ENCODE peak calls at places on chromosome 18, in seven cellular contexts. A is GM12878, P is H1, H is HepG2, V is K562, Q is HCT116, Z is SK-N-SH. I is an unnamed sample.

GRCh38 chr18:51337406-51337805 is 139.9 kb upstream of the MEX3C start:
- DNase-seq in A (no peak), P (no peak), H (no peak), V (no peak), Q (no peak), Z (no peak), I (no peak)

GRCh38 chr18:7038330-7038846 is 79.2 kb downstream of the LAMA1 start:
- DNase-seq in A (no peak), P (peak), H (peak), V (peak), Q (no peak), Z (peak), I (no peak)

GRCh38 chr18:66235206-66235605 is 368.7 kb downstream of the CDH19 start:
- DNase-seq in A (no peak), P (no peak), H (no peak), V (no peak), Q (no peak), Z (no peak), I (peak)

GRCh38 chr18:76518073-76518472 is 23.0 kb upstream of the ZNF516 start:
- DNase-seq in A (no peak), P (no peak), H (no peak), V (no peak), Q (no peak), Z (no peak), I (no peak)

GRCh38 chr18:28831908-28832307 is 655.0 kb upstream of the CDH2 start:
- DNase-seq in A (no peak), P (no peak), H (no peak), V (no peak), Q (no peak), Z (no peak), I (no peak)

GRCh38 chr18:54392621-54393023 is 34.9 kb downstream of the C18orf54 start:
- DNase-seq in A (no peak), P (no peak), H (peak), V (peak), Q (peak), Z (peak), I (peak)

GRCh38 chr18:837922-838321 is 25.9 kb upstream of the YES1 start:
- DNase-seq in A (no peak), P (no peak), H (no peak), V (no peak), Q (no peak), Z (no peak), I (no peak)

GRCh38 chr18:64330161-64330560 is 181.3 kb upstream of the LINC00305 start:
- DNase-seq in A (no peak), P (no peak), H (no peak), V (no peak), Q (no peak), Z (no peak), I (peak)

GRCh38 chr18:31454066-31454708 is 6.6 kb downstream of the DSG3 start:
- DNase-seq in A (no peak), P (no peak), H (peak), V (no peak), Q (peak), Z (no peak), I (no peak)

GRCh38 chr18:13406049-13406615 is 187.6 kb downstream of the LDLRAD4 start:
- DNase-seq in A (no peak), P (no peak), H (no peak), V (no peak), Q (no peak), Z (no peak), I (no peak)
- TF ChIP-seq JUND in A (no peak), P (no peak), H (no peak), V (no peak), Q (no peak), Z (no peak), I (no peak)

DNA sequence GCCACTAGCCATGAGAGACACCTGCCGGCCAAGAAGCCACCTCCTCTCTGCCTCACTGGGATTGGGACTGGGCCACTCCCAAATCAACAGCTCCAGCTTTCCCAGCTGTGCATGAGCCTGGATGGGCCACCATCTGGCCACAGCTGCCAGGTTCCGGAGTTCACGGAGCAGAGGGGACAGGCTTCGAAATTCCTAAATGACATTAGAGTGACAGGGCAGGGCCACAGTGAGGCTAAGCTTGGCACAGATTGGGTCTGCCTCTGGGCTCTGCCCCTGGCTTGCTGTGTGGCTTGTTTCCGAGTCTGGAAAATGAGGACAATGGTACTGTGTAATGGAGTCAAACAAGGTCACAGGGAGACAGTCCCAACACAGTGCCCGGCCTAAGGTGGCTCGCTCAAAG is 6.5 kb downstream of the DIPK1C start:
- DNase-seq in A (no peak), P (no peak), H (no peak), V (no peak), Q (no peak), Z (no peak), I (no peak)
- TF ChIP-seq JUND in A (no peak), P (no peak), H (no peak), V (no peak), Q (no peak), Z (no peak), I (no peak)

GRCh38 chr18:34001376-34001775 is 223.3 kb downstream of the NOL4 start:
- DNase-seq in A (no peak), P (no peak), H (no peak), V (no peak), Q (no peak), Z (no peak), I (no peak)
- TF ChIP-seq JUND in A (no peak), P (no peak), H (no peak), V (no peak), Q (no peak), Z (no peak), I (no peak)

GRCh38 chr18:69383191-69383590 is 17.5 kb upstream of the DOK6 start:
- DNase-seq in A (no peak), P (no peak), H (no peak), V (no peak), Q (no peak), Z (no peak), I (no peak)

GRCh38 chr18:69388222-69388621 is 12.5 kb upstream of the DOK6 start:
- DNase-seq in A (no peak), P (no peak), H (no peak), V (no peak), Q (no peak), Z (no peak), I (no peak)

DNA sequence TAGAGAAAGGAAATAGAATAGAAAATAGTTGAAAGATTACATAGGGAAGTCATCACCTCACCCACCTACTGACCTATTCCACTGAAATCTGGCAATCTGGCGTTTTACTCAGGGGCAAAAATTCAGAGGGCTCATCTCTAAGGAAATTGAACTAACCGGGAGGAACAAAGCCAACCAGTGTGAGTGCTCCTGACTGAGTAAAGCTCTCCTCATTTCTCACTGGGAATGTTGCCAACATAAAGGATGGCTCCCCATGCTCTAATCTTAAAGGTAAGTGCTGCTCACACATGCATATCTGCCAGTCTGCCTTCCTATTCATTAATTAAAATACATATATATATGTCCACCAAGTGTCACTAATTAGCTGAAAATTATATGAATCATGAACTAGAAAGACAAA is 13.5 kb upstream of the DOK6 start:
- DNase-seq in A (no peak), P (no peak), H (no peak), V (no peak), Q (no peak), Z (no peak), I (no peak)
- TF ChIP-seq JUND in A (no peak), P (no peak), H (no peak), V (no peak), Q (no peak), Z (no peak), I (no peak)

GRCh38 chr18:26772691-26773090 is 92.8 kb downstream of the AQP4 start:
- DNase-seq in A (no peak), P (no peak), H (no peak), V (no peak), Q (no peak), Z (peak), I (no peak)

GRCh38 chr18:26771524-26771923 is 94.0 kb downstream of the AQP4 start:
- DNase-seq in A (no peak), P (no peak), H (peak), V (no peak), Q (no peak), Z (no peak), I (peak)

GRCh38 chr18:26778054-26778393 is 87.5 kb downstream of the AQP4 start:
- DNase-seq in A (no peak), P (no peak), H (no peak), V (no peak), Q (no peak), Z (no peak), I (no peak)

GRCh38 chr18:26780520-26781325 is 84.8 kb downstream of the AQP4 start:
- DNase-seq in A (no peak), P (no peak), H (no peak), V (no peak), Q (no peak), Z (no peak), I (no peak)

DNA sequence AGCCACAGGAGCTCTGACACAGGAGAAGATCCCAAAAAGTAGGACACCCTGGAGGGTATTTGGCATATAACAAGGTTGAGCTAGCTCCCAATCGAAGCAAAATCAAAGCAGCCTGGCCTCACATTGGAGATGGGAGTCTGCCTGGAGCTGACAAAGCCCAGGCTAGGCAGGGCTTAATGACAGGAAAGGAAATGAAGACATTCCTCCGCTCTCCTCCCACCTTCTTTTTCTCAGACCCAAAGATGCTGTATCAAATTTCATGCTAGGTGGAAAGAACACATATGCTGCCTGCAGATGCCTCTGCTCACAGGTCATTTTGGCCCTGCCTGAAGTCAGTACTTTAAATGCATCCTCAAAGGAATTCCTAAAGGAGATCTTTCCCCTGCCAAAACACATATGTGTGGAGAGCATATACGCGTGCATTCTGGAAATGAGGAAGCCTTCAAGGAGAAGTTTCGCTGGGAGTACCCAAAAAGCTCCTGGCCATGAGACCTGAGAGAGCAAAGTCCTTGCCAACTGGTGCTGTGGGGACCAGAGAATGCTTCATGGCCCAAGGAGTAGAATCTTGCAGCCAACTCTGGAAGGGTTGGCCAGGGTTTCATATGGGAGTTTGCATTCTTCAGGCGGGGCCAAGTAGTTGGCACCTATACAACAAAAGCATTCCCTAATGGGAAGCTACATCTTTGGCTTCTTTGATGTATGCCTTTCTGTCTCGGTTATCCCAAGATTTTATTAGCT is 88.0 kb downstream of the AQP4 start:
- DNase-seq in A (no peak), P (no peak), H (no peak), V (no peak), Q (no peak), Z (no peak), I (peak)
- TF ChIP-seq JUND in A (no peak), P (no peak), H (no peak), V (no peak), Q (no peak), Z (no peak), I (no peak)

GRCh38 chr18:79136742-79137141 is 67.5 kb downstream of the ATP9B start:
- DNase-seq in A (no peak), P (no peak), H (no peak), V (no peak), Q (no peak), Z (no peak), I (no peak)

GRCh38 chr18:79135924-79136323 is 66.7 kb downstream of the ATP9B start:
- DNase-seq in A (no peak), P (no peak), H (no peak), V (no peak), Q (no peak), Z (no peak), I (no peak)

GRCh38 chr18:79133724-79134123 is 64.5 kb downstream of the ATP9B start:
- DNase-seq in A (no peak), P (no peak), H (no peak), V (no peak), Q (no peak), Z (no peak), I (no peak)

GRCh38 chr18:79139206-79139605 is 70.0 kb downstream of the ATP9B start:
- DNase-seq in A (no peak), P (no peak), H (no peak), V (no peak), Q (no peak), Z (no peak), I (no peak)
- TF ChIP-seq JUND in A (no peak), P (no peak), H (no peak), V (no peak), Q (no peak), Z (no peak), I (no peak)

DNA sequence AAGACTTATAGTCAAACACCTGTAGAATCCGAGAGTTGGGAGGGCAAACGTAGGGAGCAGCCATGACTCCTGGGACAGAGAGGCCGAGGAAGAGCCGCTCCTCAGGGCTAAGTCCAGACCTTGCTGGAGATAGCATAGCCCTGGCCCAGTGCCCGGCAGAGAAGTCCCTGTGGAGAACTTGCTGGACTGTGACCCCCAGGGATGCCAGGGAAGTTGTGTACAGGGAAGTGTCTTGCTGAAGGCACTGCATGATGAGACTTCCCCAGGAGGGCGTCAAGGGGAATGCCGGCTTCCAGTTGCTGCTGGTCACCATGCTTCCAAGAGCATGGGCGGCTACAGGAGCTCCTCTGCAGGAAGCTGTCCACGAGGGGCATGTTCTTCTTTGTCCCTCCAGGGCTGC is 8.6 kb upstream of the CNDP1 start:
- DNase-seq in A (no peak), P (no peak), H (no peak), V (no peak), Q (no peak), Z (no peak), I (no peak)
- TF ChIP-seq JUND in A (no peak), P (no peak), H (no peak), V (no peak), Q (no peak), Z (no peak), I (no peak)

DNA sequence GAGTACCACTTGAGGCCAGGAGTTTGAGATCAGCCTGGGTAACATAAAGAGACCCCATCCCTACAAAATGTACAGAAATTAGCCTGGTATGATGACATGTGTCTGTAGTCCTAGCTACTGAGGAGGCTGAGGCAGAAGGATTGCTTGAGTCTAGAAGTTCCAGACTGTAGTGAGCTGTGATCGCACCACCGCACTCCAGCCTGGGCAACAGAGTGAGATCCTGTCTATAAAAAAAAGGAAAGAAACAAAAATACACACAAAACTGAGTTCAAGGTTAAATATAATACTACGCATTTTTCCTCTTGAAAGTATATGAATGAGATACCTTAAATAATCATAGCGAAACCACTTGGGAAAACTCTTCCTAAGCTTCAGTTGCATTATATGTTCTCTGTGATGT is 94.0 kb downstream of the LDLRAD4 start:
- DNase-seq in A (no peak), P (no peak), H (no peak), V (no peak), Q (no peak), Z (no peak), I (no peak)
- TF ChIP-seq JUND in A (no peak), P (no peak), H (no peak), V (no peak), Q (no peak), Z (no peak), I (no peak)

GRCh38 chr18:24090876-24091275 is 48.0 kb upstream of the CABYR start:
- DNase-seq in A (no peak), P (no peak), H (no peak), V (no peak), Q (no peak), Z (no peak), I (no peak)

GRCh38 chr18:24089626-24090337 is 49.1 kb upstream of the CABYR start:
- DNase-seq in A (no peak), P (no peak), H (no peak), V (no peak), Q (no peak), Z (no peak), I (no peak)

GRCh38 chr18:24089059-24089458 is 49.8 kb upstream of the CABYR start:
- DNase-seq in A (no peak), P (no peak), H (no peak), V (no peak), Q (no peak), Z (peak), I (no peak)

GRCh38 chr18:24083550-24083949 is 55.3 kb upstream of the CABYR start:
- DNase-seq in A (no peak), P (no peak), H (no peak), V (no peak), Q (no peak), Z (no peak), I (no peak)

GRCh38 chr18:24086082-24086481 is 52.8 kb upstream of the CABYR start:
- DNase-seq in A (no peak), P (no peak), H (no peak), V (no peak), Q (no peak), Z (no peak), I (no peak)
- TF ChIP-seq JUND in A (no peak), P (no peak), H (no peak), V (no peak), Q (no peak), Z (no peak), I (no peak)